ENCODE peak calls at places on chromosomes 6 and 20, in five cellular contexts. One of them, this sample, is unnamed.

GRCh38 chr6:1494671-1495070 is 105.3 kb downstream of the FOXF2 start:
- DNase-seq in mesenchymal stem cell: no peak
- DNase-seq in H9: no peak
- DNase-seq in IMR-90: no peak
- DNase-seq in neuronal stem cell: no peak
- DNase-seq in this sample: no peak

GRCh38 chr20:32509639-32510066 is 75.5 kb downstream of the NOL4L start:
- DNase-seq in mesenchymal stem cell: no peak
- DNase-seq in H9: peak; percentile 26
- DNase-seq in IMR-90: peak; percentile 54
- DNase-seq in neuronal stem cell: no peak
- DNase-seq in this sample: no peak

GRCh38 chr6:155524249-155524651 is 68.6 kb upstream of the NOX3 start:
- DNase-seq in mesenchymal stem cell: peak; percentile 72
- DNase-seq in H9: no peak
- DNase-seq in IMR-90: peak; percentile 76
- DNase-seq in neuronal stem cell: no peak
- DNase-seq in this sample: no peak

GRCh38 chr6:139600919-139601470 is 226.5 kb upstream of the CITED2 start:
- DNase-seq in mesenchymal stem cell: no peak
- DNase-seq in H9: no peak
- DNase-seq in IMR-90: no peak
- DNase-seq in neuronal stem cell: no peak
- DNase-seq in this sample: peak; percentile 75

GRCh38 chr6:29720863-29721262 is 2.4 kb upstream of the HLA-F start:
- DNase-seq in mesenchymal stem cell: no peak
- DNase-seq in H9: peak; percentile 71
- DNase-seq in IMR-90: no peak
- DNase-seq in neuronal stem cell: no peak
- DNase-seq in this sample: peak; percentile 64

GRCh38 chr20:62352402-62353288 is 14.5 kb downstream of the LAMA5 start:
- DNase-seq in mesenchymal stem cell: no peak
- DNase-seq in H9: no peak
- DNase-seq in IMR-90: no peak
- DNase-seq in neuronal stem cell: no peak
- DNase-seq in this sample: no peak

GRCh38 chr6:141393405-141394124 is 739.2 kb upstream of the GJE1 start:
- DNase-seq in mesenchymal stem cell: no peak
- DNase-seq in H9: no peak
- DNase-seq in IMR-90: no peak
- DNase-seq in neuronal stem cell: no peak
- DNase-seq in this sample: no peak

GRCh38 chr20:21096321-21097043 is 9.7 kb downstream of the LINC00237 start:
- DNase-seq in mesenchymal stem cell: peak; percentile 52
- DNase-seq in H9: peak; percentile 72
- DNase-seq in IMR-90: peak; percentile 32
- DNase-seq in neuronal stem cell: no peak
- DNase-seq in this sample: peak; percentile 70

GRCh38 chr6:74879234-74879633 is 326.6 kb downstream of the COL12A1 start:
- DNase-seq in mesenchymal stem cell: peak; percentile 94
- DNase-seq in H9: no peak
- DNase-seq in IMR-90: peak; percentile 95
- DNase-seq in neuronal stem cell: no peak
- DNase-seq in this sample: no peak

GRCh38 chr6:48144024-48144423 is 33.0 kb upstream of the PTCHD4 start:
- DNase-seq in mesenchymal stem cell: no peak
- DNase-seq in H9: no peak
- DNase-seq in IMR-90: no peak
- DNase-seq in neuronal stem cell: no peak
- DNase-seq in this sample: peak; percentile 15

GRCh38 chr6:75128881-75129570 is 76.8 kb downstream of the COL12A1 start:
- DNase-seq in mesenchymal stem cell: no peak
- DNase-seq in H9: no peak
- DNase-seq in IMR-90: no peak
- DNase-seq in neuronal stem cell: no peak
- DNase-seq in this sample: no peak

GRCh38 chr20:17210983-17211382 is 15.9 kb upstream of the PCSK2 start:
- DNase-seq in mesenchymal stem cell: no peak
- DNase-seq in H9: no peak
- DNase-seq in IMR-90: no peak
- DNase-seq in neuronal stem cell: no peak
- DNase-seq in this sample: peak; percentile 65

GRCh38 chr20:5621305-5621704 is 128.9 kb upstream of the SHLD1 start:
- DNase-seq in mesenchymal stem cell: no peak
- DNase-seq in H9: no peak
- DNase-seq in IMR-90: no peak
- DNase-seq in neuronal stem cell: no peak
- DNase-seq in this sample: no peak

GRCh38 chr6:308307-308706 is 16.0 kb downstream of the DUSP22 start:
- DNase-seq in mesenchymal stem cell: no peak
- DNase-seq in H9: no peak
- DNase-seq in IMR-90: no peak
- DNase-seq in neuronal stem cell: no peak
- DNase-seq in this sample: no peak

GRCh38 chr20:22577515-22578220 is 6.7 kb downstream of the FOXA2 start:
- DNase-seq in mesenchymal stem cell: no peak
- DNase-seq in H9: peak; percentile 77
- DNase-seq in IMR-90: no peak
- DNase-seq in neuronal stem cell: no peak
- DNase-seq in this sample: peak; percentile 75

GRCh38 chr6:158894192-158894591 is 75.0 kb upstream of the EZR start:
- DNase-seq in mesenchymal stem cell: peak; percentile 77
- DNase-seq in H9: peak; percentile 71
- DNase-seq in IMR-90: peak; percentile 90
- DNase-seq in neuronal stem cell: peak; percentile 61
- DNase-seq in this sample: peak; percentile 93

GRCh38 chr6:131419698-131420097 is 153.3 kb upstream of the ARG1 start:
- DNase-seq in mesenchymal stem cell: no peak
- DNase-seq in H9: no peak
- DNase-seq in IMR-90: no peak
- DNase-seq in neuronal stem cell: no peak
- DNase-seq in this sample: no peak

GRCh38 chr6:154229796-154230195 is 126.8 kb downstream of the IPCEF1 start:
- DNase-seq in mesenchymal stem cell: no peak
- DNase-seq in H9: no peak
- DNase-seq in IMR-90: no peak
- DNase-seq in neuronal stem cell: no peak
- DNase-seq in this sample: no peak

GRCh38 chr6:131844243-131844841 is 36.5 kb downstream of the ENPP1 start:
- DNase-seq in mesenchymal stem cell: peak; percentile 65
- DNase-seq in H9: no peak
- DNase-seq in IMR-90: peak; percentile 83
- DNase-seq in neuronal stem cell: no peak
- DNase-seq in this sample: no peak

GRCh38 chr6:53041356-53041755 is 23.8 kb upstream of the FBXO9 start:
- DNase-seq in mesenchymal stem cell: peak; percentile 31
- DNase-seq in H9: no peak
- DNase-seq in IMR-90: peak; percentile 74
- DNase-seq in neuronal stem cell: no peak
- DNase-seq in this sample: no peak

GRCh38 chr6:145906144-145906543 is 58.0 kb downstream of the SHPRH start:
- DNase-seq in mesenchymal stem cell: no peak
- DNase-seq in H9: no peak
- DNase-seq in IMR-90: no peak
- DNase-seq in neuronal stem cell: no peak
- DNase-seq in this sample: no peak

GRCh38 chr6:33787336-33787953 is 1.5 kb downstream of the LEMD2 start:
- DNase-seq in mesenchymal stem cell: peak; percentile 42
- DNase-seq in H9: no peak
- DNase-seq in IMR-90: peak; percentile 41
- DNase-seq in neuronal stem cell: no peak
- DNase-seq in this sample: peak; percentile 72

GRCh38 chr6:33789550-33789895 is 593 bp upstream of the LEMD2 start:
- DNase-seq in mesenchymal stem cell: no peak
- DNase-seq in H9: no peak
- DNase-seq in IMR-90: no peak
- DNase-seq in neuronal stem cell: no peak
- DNase-seq in this sample: no peak

GRCh38 chr6:33787954-33788693 is 806 bp downstream of the LEMD2 start:
- DNase-seq in mesenchymal stem cell: peak; percentile 87
- DNase-seq in H9: peak; percentile 60
- DNase-seq in IMR-90: peak; percentile 79
- DNase-seq in neuronal stem cell: no peak
- DNase-seq in this sample: peak; percentile 82

GRCh38 chr6:33790306-33790855 is 1.5 kb upstream of the LEMD2 start:
- DNase-seq in mesenchymal stem cell: no peak
- DNase-seq in H9: no peak
- DNase-seq in IMR-90: no peak
- DNase-seq in neuronal stem cell: no peak
- DNase-seq in this sample: peak; percentile 51

GRCh38 chr6:33788694-33789549 is at the start of gene LEMD2:
- DNase-seq in mesenchymal stem cell: peak; percentile 93
- DNase-seq in H9: peak; percentile 93
- DNase-seq in IMR-90: peak; percentile 94
- DNase-seq in neuronal stem cell: peak; percentile 80
- DNase-seq in this sample: peak; percentile 96
- H2BK15ac ChIP-seq in mesenchymal stem cell: peak within 1 kb of the TSS; percentile 88
- H2BK15ac ChIP-seq in H9: no peak within 1 kb of the TSS
- H2BK15ac ChIP-seq in IMR-90: peak within 1 kb of the TSS; percentile 97
- H2BK15ac ChIP-seq in neuronal stem cell: no peak within 1 kb of the TSS
- H2BK15ac ChIP-seq in this sample: no peak within 1 kb of the TSS

DNA sequence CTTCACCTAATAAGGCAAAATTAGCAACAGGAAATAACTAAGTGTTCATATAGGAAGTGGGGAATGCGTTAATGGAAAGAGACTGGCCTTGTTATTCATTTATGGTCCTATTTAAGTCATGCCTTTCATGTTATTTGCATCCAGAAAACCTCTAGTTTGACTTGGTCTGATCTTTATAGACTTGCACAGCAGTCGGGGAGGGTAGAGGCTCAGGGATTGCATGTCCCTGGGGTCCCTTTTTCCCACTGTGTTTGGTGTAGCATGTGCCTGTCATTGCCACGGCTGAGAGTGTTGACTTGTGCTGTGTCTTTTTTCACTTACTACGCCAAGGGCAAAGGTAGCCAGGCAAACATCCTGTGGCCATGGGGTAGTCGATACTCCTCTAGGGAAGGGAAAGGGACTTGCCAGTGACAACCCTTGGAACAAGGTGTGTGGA is 105.4 kb upstream of the RIN2 start:
- DNase-seq in mesenchymal stem cell: no peak
- DNase-seq in H9: no peak
- DNase-seq in IMR-90: no peak
- DNase-seq in neuronal stem cell: no peak
- DNase-seq in this sample: no peak
- H2BK120ac ChIP-seq in mesenchymal stem cell: no peak overlapping the region
- H2BK120ac ChIP-seq in H9: no peak overlapping the region
- H2BK120ac ChIP-seq in IMR-90: no peak overlapping the region
- H2BK120ac ChIP-seq in neuronal stem cell: no peak overlapping the region
- H2BK120ac ChIP-seq in this sample: no peak overlapping the region

DNA sequence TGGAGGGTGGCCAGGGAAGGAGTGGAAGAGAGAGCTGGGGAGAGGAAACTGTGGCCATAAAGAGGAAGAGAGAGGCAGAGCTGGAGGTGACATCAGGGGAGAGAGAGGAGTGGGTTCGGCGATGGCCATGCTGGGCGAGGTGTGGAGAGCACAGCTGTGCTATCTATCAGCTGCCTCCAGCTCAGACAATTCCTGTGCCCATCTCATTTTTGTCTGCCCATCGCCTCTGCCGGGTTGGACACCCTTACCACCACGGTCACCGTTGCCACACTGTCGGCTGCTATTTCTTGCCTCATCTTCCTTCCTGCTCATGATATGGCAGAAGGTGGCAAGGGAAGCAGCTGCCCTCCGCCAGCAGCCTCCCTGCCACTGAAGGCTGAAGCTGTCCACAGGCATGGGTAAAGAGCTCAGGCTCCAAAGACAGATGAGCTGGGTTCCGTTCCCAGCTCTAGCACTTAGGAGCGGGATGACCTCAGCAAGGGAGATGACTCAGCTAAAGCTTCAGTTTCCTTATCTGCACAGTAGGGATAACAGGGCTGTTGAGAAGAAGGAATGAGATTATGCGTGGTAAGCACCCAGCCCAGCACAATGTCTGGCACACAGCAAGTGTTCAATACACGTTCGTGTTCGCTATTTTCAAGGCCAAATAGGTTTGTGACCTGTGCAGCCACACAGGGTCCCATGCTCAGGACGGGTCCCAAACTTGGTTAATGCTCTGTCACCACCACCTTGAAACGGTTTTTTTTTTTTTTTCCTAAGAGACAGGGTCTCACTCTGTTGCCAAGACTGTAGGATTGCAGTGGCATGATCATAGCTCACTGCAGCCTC is 21.9 kb upstream of the TAF8 start:
- DNase-seq in mesenchymal stem cell: peak; percentile 96
- DNase-seq in H9: no peak
- DNase-seq in IMR-90: peak; percentile 86
- DNase-seq in neuronal stem cell: no peak
- DNase-seq in this sample: peak; percentile 97
- H3K4me2 ChIP-seq in mesenchymal stem cell: no peak overlapping the region
- H3K4me2 ChIP-seq in H9: no peak overlapping the region
- H3K4me2 ChIP-seq in IMR-90: no peak overlapping the region
- H3K4me2 ChIP-seq in neuronal stem cell: no peak overlapping the region
- H3K4me2 ChIP-seq in this sample: no peak overlapping the region

GRCh38 chr20:49936153-49937022 is at the start of gene RNF114:
- DNase-seq in mesenchymal stem cell: peak; percentile 88
- DNase-seq in H9: peak; percentile 88
- DNase-seq in IMR-90: peak; percentile 86
- DNase-seq in neuronal stem cell: peak; percentile 90
- DNase-seq in this sample: peak; percentile 91
- H2BK15ac ChIP-seq in mesenchymal stem cell: peak within 1 kb of the TSS; percentile 45
- H2BK15ac ChIP-seq in H9: no peak within 1 kb of the TSS
- H2BK15ac ChIP-seq in IMR-90: peak within 1 kb of the TSS; percentile 90
- H2BK15ac ChIP-seq in neuronal stem cell: no peak within 1 kb of the TSS
- H2BK15ac ChIP-seq in this sample: no peak within 1 kb of the TSS

GRCh38 chr6:32046450-32047083 is 8.4 kb downstream of the CYP21A2 start:
- DNase-seq in mesenchymal stem cell: peak; percentile 49
- DNase-seq in H9: peak; percentile 56
- DNase-seq in IMR-90: no peak
- DNase-seq in neuronal stem cell: peak; percentile 51
- DNase-seq in this sample: peak; percentile 57
- H2BK120ac ChIP-seq in mesenchymal stem cell: no peak overlapping the region
- H2BK120ac ChIP-seq in H9: no peak overlapping the region
- H2BK120ac ChIP-seq in IMR-90: no peak overlapping the region
- H2BK120ac ChIP-seq in neuronal stem cell: no peak overlapping the region
- H2BK120ac ChIP-seq in this sample: no peak overlapping the region

GRCh38 chr20:15759546-15760216 is 813.6 kb downstream of the KIF16B start:
- DNase-seq in mesenchymal stem cell: peak; percentile 53
- DNase-seq in H9: no peak
- DNase-seq in IMR-90: no peak
- DNase-seq in neuronal stem cell: no peak
- DNase-seq in this sample: no peak
- H3K4me2 ChIP-seq in mesenchymal stem cell: peak overlapping the region; percentile 49
- H3K4me2 ChIP-seq in H9: no peak overlapping the region
- H3K4me2 ChIP-seq in IMR-90: no peak overlapping the region
- H3K4me2 ChIP-seq in neuronal stem cell: no peak overlapping the region
- H3K4me2 ChIP-seq in this sample: no peak overlapping the region

GRCh38 chr6:107646176-107646575 is 156.3 kb downstream of the SOBP start:
- DNase-seq in mesenchymal stem cell: peak; percentile 15
- DNase-seq in H9: no peak
- DNase-seq in IMR-90: no peak
- DNase-seq in neuronal stem cell: no peak
- DNase-seq in this sample: no peak
- H2BK15ac ChIP-seq in mesenchymal stem cell: no peak overlapping the region
- H2BK15ac ChIP-seq in H9: no peak overlapping the region
- H2BK15ac ChIP-seq in IMR-90: no peak overlapping the region
- H2BK15ac ChIP-seq in neuronal stem cell: no peak overlapping the region
- H2BK15ac ChIP-seq in this sample: no peak overlapping the region